ENCODE peak calls at places on chromosomes 3 and 15, in nine cellular contexts. P, I, J, E, Z, B, C, W and Q are unnamed samples.

GRCh38 chr3:124579641-124580040 is 150.6 kb upstream of the UMPS start:
- DNase-seq in P (no peak), I (no peak), J (no peak), E (no peak), Z (no peak), B (no peak), C (no peak), W (no peak), Q (no peak)

GRCh38 chr15:84764989-84765388 is 16.6 kb downstream of the ZNF592 start:
- DNase-seq in P (no peak), I (no peak), J (no peak), E (no peak), Z (no peak), B (no peak), C (no peak), W (no peak), Q (no peak)

GRCh38 chr15:42499888-42500609 is 4.6 kb downstream of the SNAP23 start:
- DNase-seq in P (peak; percentile 50), I (peak; percentile 39), J (no peak), E (no peak), Z (no peak), B (no peak), C (no peak), W (no peak), Q (no peak)

GRCh38 chr3:187066228-187066995 is 72.9 kb downstream of the RPL39L start:
- DNase-seq in P (peak; percentile 57), I (peak; percentile 59), J (peak; percentile 92), E (no peak), Z (peak; percentile 19), B (no peak), C (no peak), W (no peak), Q (peak; percentile 30)

GRCh38 chr3:71450985-71451560 is 132.5 kb downstream of the FOXP1 start:
- DNase-seq in P (no peak), I (no peak), J (no peak), E (no peak), Z (no peak), B (no peak), C (no peak), W (no peak), Q (no peak)

GRCh38 chr15:39110746-39111145 is 470.1 kb upstream of the THBS1 start:
- DNase-seq in P (no peak), I (no peak), J (no peak), E (no peak), Z (no peak), B (no peak), C (no peak), W (no peak), Q (no peak)

GRCh38 chr3:160553829-160554228 is 11.5 kb downstream of the KPNA4 start:
- DNase-seq in P (no peak), I (no peak), J (no peak), E (no peak), Z (no peak), B (no peak), C (no peak), W (no peak), Q (no peak)

GRCh38 chr3:72082121-72082715 is 297.3 kb upstream of the PROK2 start:
- DNase-seq in P (peak; percentile 55), I (no peak), J (no peak), E (no peak), Z (no peak), B (no peak), C (no peak), W (peak; percentile 44), Q (no peak)

GRCh38 chr3:117837391-117837790 is 1127.8 kb downstream of the TUSC7 start:
- DNase-seq in P (no peak), I (no peak), J (no peak), E (no peak), Z (no peak), B (no peak), C (no peak), W (no peak), Q (no peak)

GRCh38 chr15:37094542-37095196 is 5.7 kb downstream of the MEIS2 start:
- DNase-seq in P (no peak), I (peak; percentile 41), J (no peak), E (no peak), Z (no peak), B (no peak), C (no peak), W (no peak), Q (no peak)

GRCh38 chr3:129064969-129065726 is 4.6 kb downstream of the GP9 start:
- DNase-seq in P (no peak), I (no peak), J (peak; percentile 21), E (no peak), Z (no peak), B (no peak), C (no peak), W (no peak), Q (no peak)

GRCh38 chr3:129063841-129064482 is 3.4 kb downstream of the GP9 start:
- DNase-seq in P (no peak), I (no peak), J (peak; percentile 39), E (no peak), Z (no peak), B (no peak), C (no peak), W (no peak), Q (no peak)

GRCh38 chr3:129065727-129066087 is 5.1 kb downstream of the GP9 start:
- DNase-seq in P (no peak), I (no peak), J (no peak), E (no peak), Z (no peak), B (no peak), C (no peak), W (no peak), Q (no peak)

GRCh38 chr3:129070086-129070875 is 9.7 kb downstream of the GP9 start:
- DNase-seq in P (no peak), I (no peak), J (no peak), E (no peak), Z (no peak), B (no peak), C (no peak), W (no peak), Q (no peak)

DNA sequence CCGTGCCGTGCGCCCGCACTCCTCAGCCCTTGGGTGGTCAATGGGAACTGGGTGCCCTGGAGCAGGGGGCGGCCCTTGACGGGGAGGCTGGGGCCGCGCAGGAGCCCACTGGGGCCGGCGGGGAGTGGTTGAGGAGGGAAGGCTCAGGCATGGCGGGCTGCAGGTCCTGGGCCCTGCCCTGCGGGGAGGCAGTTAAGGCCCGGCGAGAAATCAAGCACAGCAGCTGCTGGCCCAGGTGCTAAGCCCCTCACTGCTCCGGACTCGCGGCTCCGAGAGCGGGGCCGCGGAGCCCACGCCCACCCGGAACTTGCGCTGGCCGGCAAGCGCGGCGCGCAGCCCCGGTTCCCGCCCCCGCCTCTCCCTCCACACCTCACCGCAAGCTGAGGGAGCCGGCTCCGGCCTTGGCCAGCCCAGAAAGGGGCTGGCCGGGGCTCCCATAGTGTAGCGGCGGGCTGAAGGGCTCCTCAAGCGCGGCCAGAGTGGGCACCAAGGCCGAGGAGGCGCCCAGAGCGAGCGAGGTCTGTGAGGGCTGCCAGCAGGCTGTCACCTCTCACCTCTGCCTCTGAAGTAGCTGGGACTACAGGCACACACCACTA is 7.8 kb downstream of the GP9 start:
- DNase-seq in P (peak; percentile 52), I (peak; percentile 21), J (peak; percentile 61), E (no peak), Z (no peak), B (no peak), C (no peak), W (no peak), Q (no peak)
- H3K4me3 ChIP-seq in P (no peak overlapping the region), I (peak overlapping the region; percentile 54), J (no peak overlapping the region), E (peak overlapping the region; percentile 26), Z (no peak overlapping the region), B (peak overlapping the region; percentile 42), C (peak overlapping the region; percentile 27), W (peak overlapping the region; percentile 30), Q (peak overlapping the region; percentile 56)

DNA sequence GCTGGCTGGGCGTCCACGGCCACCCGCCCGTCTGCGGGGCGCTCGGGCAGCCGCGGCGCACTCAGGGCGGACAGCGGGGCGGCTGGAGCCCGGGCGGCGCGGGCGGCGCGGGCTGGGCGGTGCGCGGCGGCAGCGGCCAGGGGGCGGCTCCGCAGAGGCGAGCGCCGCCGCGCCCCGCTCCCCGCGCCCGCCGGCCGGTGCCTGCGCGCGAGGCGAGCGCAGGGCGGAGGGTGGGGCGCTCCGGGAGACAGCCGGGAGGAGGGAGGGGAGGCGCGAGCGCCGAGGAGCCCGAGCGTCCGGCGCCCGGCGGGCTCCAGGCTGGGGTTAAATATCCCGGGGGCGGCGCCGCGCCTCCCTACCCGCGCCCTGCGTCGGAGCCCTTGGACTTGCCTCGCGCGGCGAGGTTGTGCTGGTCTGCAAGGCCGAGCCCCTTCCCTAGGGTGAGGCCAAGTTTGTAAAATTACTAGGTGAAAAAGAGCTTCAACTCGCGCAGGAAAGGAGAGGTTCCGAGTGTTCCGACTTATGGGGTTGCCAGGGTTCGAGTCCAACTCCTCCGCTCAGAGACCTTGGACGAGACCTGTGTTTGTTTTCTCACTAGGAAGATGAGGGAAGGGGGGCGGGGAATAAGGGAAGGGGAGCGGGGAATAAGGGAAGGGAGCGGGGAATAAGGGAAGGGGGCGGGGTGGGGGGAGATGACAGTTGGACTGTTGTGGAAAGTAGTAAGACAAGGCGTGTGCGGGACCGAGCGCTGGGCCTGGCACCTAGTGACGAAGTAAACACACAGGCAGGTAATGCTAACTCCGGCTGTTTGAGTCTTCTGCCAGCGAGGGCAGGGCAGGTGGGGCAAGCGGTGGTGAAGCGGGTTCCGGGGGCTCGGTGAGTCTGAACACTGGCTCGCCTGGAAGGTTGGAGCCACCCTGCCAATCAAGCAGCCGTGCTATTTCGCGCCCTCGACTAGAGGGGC is at the start of gene TNFAIP8L3:
- DNase-seq in P (peak; percentile 49), I (no peak), J (peak; percentile 71), E (peak; percentile 53), Z (no peak), B (no peak), C (no peak), W (no peak), Q (peak; percentile 28)
- H3K4me3 ChIP-seq in P (peak within 1 kb of the TSS; percentile 36), I (peak within 1 kb of the TSS; percentile 71), J (peak within 1 kb of the TSS; percentile 79), E (peak within 1 kb of the TSS; percentile 58), Z (no peak within 1 kb of the TSS), B (peak within 1 kb of the TSS; percentile 63), C (peak within 1 kb of the TSS; percentile 44), W (peak within 1 kb of the TSS; percentile 55), Q (peak within 1 kb of the TSS; percentile 60)

DNA sequence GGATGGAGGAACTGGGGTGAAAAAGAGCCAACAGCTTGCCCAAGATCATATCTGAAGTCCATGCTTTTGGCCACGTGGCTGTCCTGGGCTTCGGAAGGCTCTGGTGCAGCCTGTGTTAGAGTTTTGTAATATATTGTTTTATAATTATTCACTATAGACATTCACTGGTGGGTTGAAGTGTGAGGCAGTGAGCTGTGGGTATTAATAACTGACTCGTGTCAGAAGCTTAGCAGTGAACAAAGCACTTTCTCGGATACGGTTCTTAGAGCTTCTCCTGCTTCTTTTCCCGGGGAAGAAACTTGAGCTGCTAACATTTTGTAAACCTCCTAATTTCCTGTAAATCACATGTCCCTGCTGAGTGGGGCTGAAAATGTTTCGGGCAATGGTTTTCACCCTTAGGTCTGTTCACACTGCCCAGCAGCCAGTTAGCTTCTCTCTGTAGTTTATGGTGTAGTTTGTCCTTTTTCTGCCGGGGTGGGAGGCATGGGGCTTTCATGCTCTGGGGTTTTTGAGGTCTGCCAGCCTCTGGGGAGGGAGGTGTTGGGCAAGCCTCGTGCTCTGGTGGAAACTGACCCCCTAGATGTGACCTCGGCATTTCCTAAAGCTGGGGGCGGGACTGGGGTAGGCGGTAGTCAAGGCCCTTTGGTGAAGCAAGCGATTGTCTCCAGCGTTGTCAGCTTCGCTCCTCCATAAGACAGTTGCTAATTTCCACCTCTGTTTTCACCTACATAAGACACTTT is 1.7 kb downstream of the MRAS start:
- DNase-seq in P (peak; percentile 45), I (peak; percentile 52), J (no peak), E (peak; percentile 17), Z (no peak), B (no peak), C (no peak), W (no peak), Q (peak; percentile 41)
- H3K4me3 ChIP-seq in P (peak overlapping the region; percentile 75), I (peak overlapping the region; percentile 74), J (no peak overlapping the region), E (peak overlapping the region; percentile 78), Z (no peak overlapping the region), B (peak overlapping the region; percentile 73), C (no peak overlapping the region), W (peak overlapping the region; percentile 89), Q (peak overlapping the region; percentile 70)

GRCh38 chr3:35648347-35648746 is 9.0 kb downstream of the ARPP21 start:
- DNase-seq in P (peak; percentile 40), I (peak; percentile 59), J (no peak), E (peak; percentile 6), Z (no peak), B (no peak), C (no peak), W (no peak), Q (no peak)
- H3K4me3 ChIP-seq in P (no peak overlapping the region), I (no peak overlapping the region), J (no peak overlapping the region), E (no peak overlapping the region), Z (no peak overlapping the region), B (no peak overlapping the region), C (no peak overlapping the region), W (no peak overlapping the region), Q (no peak overlapping the region)